ENCODE peak calls at places on chromosome 12, in nine cellular contexts. V is heart left ventricle, N is tibial nerve, Y is IMR-90, J is HepG2, M is esophagus squamous epithelium, Q is spleen, E is ovary, T is sigmoid colon. I is an unnamed sample.

GRCh38 chr12:78494911-78495310 is 369.7 kb upstream of the SYT1 start:
- DNase-seq in Q (no peak), T (no peak), E (no peak), J (no peak), M (no peak), Y (peak), N (no peak), V (no peak), I (no peak)

GRCh38 chr12:127533353-127533752 is 733.6 kb upstream of the TMEM132C start:
- DNase-seq in T (no peak), N (no peak), E (no peak), Y (no peak), M (no peak), V (no peak), J (no peak), Q (no peak), I (no peak)

GRCh38 chr12:131203666-131204415 is 250.1 kb downstream of the ADGRD1 start:
- DNase-seq in Y (no peak), V (no peak), M (no peak), N (no peak), J (no peak), T (no peak), Q (peak), E (no peak), I (no peak)

GRCh38 chr12:76984566-76984965 is 80.8 kb downstream of the E2F7 start:
- DNase-seq in M (no peak), V (no peak), Y (no peak), E (no peak), J (no peak), N (no peak), T (no peak), Q (peak), I (no peak)

GRCh38 chr12:33314223-33314622 is 125.4 kb downstream of the SYT10 start:
- DNase-seq in Q (no peak), J (no peak), N (no peak), Y (no peak), E (no peak), T (no peak), M (no peak), V (no peak), I (no peak)

GRCh38 chr12:14417717-14418116 is 52.2 kb downstream of the ATF7IP start:
- DNase-seq in V (peak), Y (peak), T (peak), E (no peak), J (peak), N (peak), Q (peak), M (no peak), I (no peak)

GRCh38 chr12:25692115-25693035 is 139.3 kb upstream of the LMNTD1 start:
- DNase-seq in Q (no peak), Y (no peak), E (no peak), J (no peak), V (no peak), M (no peak), N (no peak), T (no peak), I (no peak)

GRCh38 chr12:104454997-104455396 is 1.8 kb upstream of the CHST11 start:
- DNase-seq in V (no peak), E (no peak), J (no peak), Q (no peak), N (no peak), T (peak), M (no peak), Y (peak), I (no peak)

GRCh38 chr12:127613056-127613455 is 653.9 kb upstream of the TMEM132C start:
- DNase-seq in Y (peak), T (no peak), E (no peak), N (no peak), V (no peak), Q (no peak), J (no peak), M (no peak), I (no peak)

GRCh38 chr12:56164345-56164729 is 6.2 kb downstream of the MYL6 start:
- DNase-seq in Q (no peak), M (no peak), T (no peak), N (no peak), Y (no peak), E (no peak), V (no peak), J (no peak), I (no peak)

GRCh38 chr12:56161677-56162351 is 3.7 kb downstream of the MYL6 start:
- DNase-seq in T (peak), E (no peak), M (no peak), N (no peak), V (no peak), Q (no peak), Y (no peak), J (no peak), I (no peak)

GRCh38 chr12:56163533-56164344 is 5.6 kb downstream of the MYL6 start:
- DNase-seq in Y (no peak), T (no peak), N (no peak), Q (no peak), V (no peak), J (no peak), E (no peak), M (no peak), I (no peak)

GRCh38 chr12:56160894-56161667 is 2.9 kb downstream of the MYL6 start:
- DNase-seq in V (no peak), Q (no peak), E (no peak), Y (no peak), N (no peak), T (no peak), J (no peak), M (no peak), I (no peak)

DNA sequence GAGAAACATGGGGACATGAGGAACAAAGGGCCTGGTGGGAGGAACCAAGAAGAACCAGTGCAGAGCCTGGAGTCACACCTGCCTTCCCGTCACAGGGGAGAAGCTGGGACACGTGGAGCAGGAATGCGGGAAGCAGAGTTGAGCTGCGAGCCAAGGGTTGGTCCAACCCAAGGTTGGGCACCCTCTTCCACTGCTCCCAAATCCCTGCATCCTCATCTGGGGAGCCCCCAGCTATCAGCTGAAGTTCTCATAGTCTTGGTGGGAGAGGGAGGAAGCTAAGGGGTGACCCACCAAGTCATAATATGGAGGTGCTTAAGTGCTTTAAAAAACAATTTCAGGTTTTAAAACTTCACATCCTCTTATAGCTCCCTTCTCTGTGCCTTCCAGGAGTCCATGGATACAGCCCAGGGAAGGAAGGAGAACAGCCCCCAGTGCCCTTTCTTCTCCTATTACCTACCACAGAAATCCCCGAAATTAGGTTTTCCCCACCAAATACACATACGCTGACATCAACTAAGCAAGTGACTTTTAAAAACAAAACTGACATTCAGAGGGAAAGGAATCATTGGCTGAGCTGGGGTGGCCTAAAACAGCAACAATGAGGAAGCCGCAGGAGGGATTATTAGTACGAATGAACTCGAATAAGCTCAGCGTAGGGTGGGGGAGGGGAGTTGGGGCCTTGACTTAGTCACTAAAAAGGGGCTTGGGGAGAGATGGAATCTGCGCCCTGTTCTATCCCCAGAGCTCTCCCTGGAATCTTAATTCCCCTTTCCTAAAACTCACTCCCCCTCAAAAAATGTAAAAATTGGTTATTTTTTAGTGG is 4.5 kb downstream of the MYL6 start:
- DNase-seq in N (no peak), Q (no peak), V (no peak), M (no peak), Y (no peak), E (no peak), J (no peak), T (no peak), I (no peak)
- TF ChIP-seq POLR2A in N (no peak), Q (no peak), V (no peak), M (no peak), Y (no peak), E (no peak), J (peak), T (no peak), I (no peak)

GRCh38 chr12:123398177-123398916 is 14.4 kb downstream of the KMT5A start:
- DNase-seq in N (peak), T (peak), E (peak), Y (peak), V (peak), Q (no peak), J (no peak), M (no peak), I (no peak)
- H3K27ac ChIP-seq in N (peak), T (peak), E (peak), Y (peak), V (peak), Q (peak), J (no peak), M (peak), I (peak)

GRCh38 chr12:92541024-92541423 is 161.8 kb upstream of the PLEKHG7 start:
- DNase-seq in Q (no peak), Y (no peak), J (no peak), M (no peak), E (no peak), N (no peak), T (no peak), V (no peak), I (no peak)
- TF ChIP-seq POLR2A in Q (no peak), Y (no peak), J (no peak), M (no peak), E (no peak), N (no peak), T (no peak), V (no peak), I (no peak)

GRCh38 chr12:120849765-120850164 is 54.4 kb downstream of the SPPL3 start:
- DNase-seq in N (no peak), V (no peak), Y (peak), M (no peak), Q (no peak), J (peak), E (no peak), T (no peak), I (no peak)

GRCh38 chr12:120854804-120855203 is 49.4 kb downstream of the SPPL3 start:
- DNase-seq in E (no peak), Q (no peak), M (no peak), T (no peak), Y (no peak), V (no peak), N (no peak), J (no peak), I (no peak)

GRCh38 chr12:120851444-120851843 is 52.7 kb downstream of the SPPL3 start:
- DNase-seq in T (no peak), E (no peak), Y (no peak), N (no peak), M (no peak), Q (no peak), V (no peak), J (no peak), I (no peak)

GRCh38 chr12:120853188-120853587 is 51.0 kb downstream of the SPPL3 start:
- DNase-seq in V (no peak), J (no peak), M (no peak), Y (peak), E (no peak), Q (no peak), T (no peak), N (no peak), I (no peak)

DNA sequence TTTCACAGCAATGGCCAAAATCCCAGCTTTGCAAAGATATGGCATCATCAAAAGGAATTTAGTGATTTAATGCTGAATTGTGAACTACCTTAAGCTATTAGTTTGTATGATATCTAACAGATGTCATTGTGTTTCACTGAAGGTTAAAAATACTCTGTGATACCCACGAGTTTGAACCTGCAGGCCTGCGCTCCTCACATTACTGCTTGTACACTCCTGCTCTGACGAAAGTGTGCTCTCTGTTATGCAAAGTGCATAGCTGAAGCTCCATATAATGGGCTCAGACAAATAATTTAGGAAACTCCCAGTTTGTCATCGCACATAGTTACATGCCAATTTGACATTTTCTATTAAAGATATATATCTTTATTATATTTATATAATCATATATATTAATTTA is 52.2 kb downstream of the SPPL3 start:
- DNase-seq in T (no peak), M (no peak), V (no peak), Y (no peak), N (no peak), E (no peak), J (no peak), Q (no peak), I (no peak)
- H3K27ac ChIP-seq in T (no peak), M (no peak), V (no peak), Y (no peak), N (no peak), E (no peak), J (no peak), Q (peak), I (no peak)

GRCh38 chr12:89353823-89354629 is 1.7 kb upstream of the DUSP6 start:
- DNase-seq in E (peak), Y (peak), M (peak), Q (peak), V (peak), N (peak), T (peak), J (peak), I (peak)
- TF ChIP-seq POLR2A in E (no peak), Y (peak), M (peak), Q (no peak), V (peak), N (peak), T (no peak), J (peak), I (no peak)

DNA sequence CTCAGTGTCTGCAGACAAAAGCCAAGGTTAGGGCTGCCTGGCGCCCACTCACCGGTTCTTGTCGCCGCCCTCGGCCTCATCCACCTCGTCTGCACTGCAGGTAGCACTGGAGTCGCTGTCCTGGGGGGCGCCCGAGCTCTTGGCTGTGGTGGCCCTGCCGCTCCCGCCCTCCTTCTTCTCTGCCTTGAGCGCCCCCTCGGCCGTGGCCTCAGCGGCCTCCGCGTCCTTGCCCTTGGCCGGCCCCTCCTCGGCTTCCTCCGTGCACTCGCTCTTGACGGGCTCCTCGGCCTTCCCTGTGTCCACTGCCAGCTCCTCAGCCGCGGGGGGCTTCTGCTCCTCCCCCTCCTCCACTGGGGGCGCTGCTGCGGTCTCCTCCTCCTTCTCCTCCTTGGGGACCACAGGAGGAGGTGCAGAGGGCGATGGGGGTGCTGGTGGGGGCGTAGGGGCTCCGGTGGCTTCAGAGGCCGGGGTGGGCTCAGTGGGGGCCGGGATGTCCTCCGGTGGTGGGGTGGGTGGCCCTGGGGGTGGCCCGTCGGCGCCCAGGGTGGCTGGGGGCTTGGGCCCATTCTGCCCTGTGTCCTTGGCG is 77.2 kb downstream of the RFLNA start:
- DNase-seq in Y (no peak), N (no peak), J (no peak), Q (no peak), V (no peak), T (no peak), E (peak), M (no peak), I (no peak)
- H3K27ac ChIP-seq in Y (no peak), N (peak), J (no peak), Q (peak), V (no peak), T (peak), E (peak), M (peak), I (peak)

GRCh38 chr12:54983536-54984102 is 943 bp downstream of the TESPA1 start:
- DNase-seq in V (no peak), Y (no peak), J (no peak), Q (no peak), N (no peak), E (no peak), M (no peak), T (no peak), I (no peak)
- TF ChIP-seq POLR2A in V (no peak), Y (no peak), J (no peak), Q (no peak), N (no peak), E (no peak), M (no peak), T (no peak), I (no peak)

GRCh38 chr12:123388218-123388947 is 4.5 kb downstream of the KMT5A start:
- DNase-seq in J (peak), M (no peak), T (peak), N (peak), V (peak), Q (peak), E (peak), Y (peak), I (peak)

GRCh38 chr12:123387508-123388217 is 3.7 kb downstream of the KMT5A start:
- DNase-seq in V (peak), Y (no peak), M (no peak), N (no peak), Q (no peak), T (no peak), J (no peak), E (no peak), I (no peak)

GRCh38 chr12:123382684-123383083 is 1.2 kb upstream of the KMT5A start:
- DNase-seq in V (peak), J (no peak), E (no peak), Y (no peak), Q (no peak), M (no peak), T (no peak), N (no peak), I (no peak)

GRCh38 chr12:123384318-123384993 is 524 bp downstream of the KMT5A start:
- DNase-seq in J (no peak), Q (peak), V (peak), E (no peak), Y (no peak), N (no peak), T (peak), M (no peak), I (no peak)

DNA sequence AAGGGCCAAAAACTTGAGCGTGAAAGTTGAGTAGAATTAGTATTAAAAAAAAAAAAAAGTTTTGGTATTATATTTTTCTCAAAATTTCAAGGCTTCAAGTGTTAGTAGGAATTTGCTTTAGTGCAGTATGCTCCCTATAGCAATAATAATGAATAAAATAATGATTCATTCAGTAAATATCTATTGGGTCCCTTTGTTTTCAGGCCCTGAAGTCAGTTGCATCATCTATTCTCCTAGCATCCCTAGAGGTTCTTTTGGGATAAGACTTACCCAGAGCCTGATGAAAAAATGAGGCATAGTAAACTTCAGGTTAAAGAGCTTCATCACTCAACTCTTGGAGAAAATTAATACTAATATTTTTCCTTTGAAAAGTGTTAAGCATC is 1.1 kb downstream of the KMT5A start:
- DNase-seq in E (no peak), M (no peak), Y (peak), V (no peak), Q (no peak), J (no peak), N (no peak), T (no peak), I (no peak)
- H3K27ac ChIP-seq in E (no peak), M (peak), Y (peak), V (no peak), Q (peak), J (peak), N (peak), T (no peak), I (peak)

I was measured in breast epithelium.